ENCODE peak calls at places on chromosomes 7 and 10, in nine cellular contexts. One of them, this sample, is unnamed.

GRCh38 chr7:45978010-45978681 is 57.1 kb upstream of the IGFBP3 start:
- DNase-seq in T-cell: no peak
- DNase-seq in left kidney: peak; percentile 88
- DNase-seq in GM12865: peak; percentile 60
- DNase-seq in RWPE1: peak; percentile 95
- DNase-seq in HCEC 1CT: peak; percentile 92
- DNase-seq in activated T-helper 1 cell treated with anti-CD3 and anti-CD28 coated beads, Interleukin-2, amount 50 U/mL, for 16 hours: no peak
- DNase-seq in NCI-H2081 treated with DMSO at 0.1 percent for 48 hours: no peak
- DNase-seq in left colon: no peak
- DNase-seq in this sample: peak; percentile 98

GRCh38 chr7:36280840-36281812 is 108.5 kb upstream of the ANLN start:
- DNase-seq in left kidney: peak; percentile 58
- DNase-seq in RWPE1: peak; percentile 82
- DNase-seq in T-cell: no peak
- DNase-seq in activated T-helper 1 cell treated with anti-CD3 and anti-CD28 coated beads, Interleukin-2, amount 50 U/mL, for 16 hours: no peak
- DNase-seq in left colon: peak; percentile 71
- DNase-seq in GM12865: peak; percentile 71
- DNase-seq in NCI-H2081 treated with DMSO at 0.1 percent for 48 hours: peak; percentile 44
- DNase-seq in HCEC 1CT: peak; percentile 93
- DNase-seq in this sample: peak; percentile 41

GRCh38 chr10:75932921-75933320 is 501.5 kb downstream of the LRMDA start:
- DNase-seq in left colon: no peak
- DNase-seq in GM12865: no peak
- DNase-seq in RWPE1: no peak
- DNase-seq in activated T-helper 1 cell treated with anti-CD3 and anti-CD28 coated beads, Interleukin-2, amount 50 U/mL, for 16 hours: no peak
- DNase-seq in left kidney: no peak
- DNase-seq in HCEC 1CT: no peak
- DNase-seq in T-cell: no peak
- DNase-seq in NCI-H2081 treated with DMSO at 0.1 percent for 48 hours: no peak
- DNase-seq in this sample: no peak

GRCh38 chr7:12571691-12572090 is 1.2 kb downstream of the SCIN start:
- DNase-seq in left kidney: no peak
- DNase-seq in RWPE1: no peak
- DNase-seq in HCEC 1CT: no peak
- DNase-seq in T-cell: no peak
- DNase-seq in activated T-helper 1 cell treated with anti-CD3 and anti-CD28 coated beads, Interleukin-2, amount 50 U/mL, for 16 hours: no peak
- DNase-seq in GM12865: no peak
- DNase-seq in left colon: no peak
- DNase-seq in NCI-H2081 treated with DMSO at 0.1 percent for 48 hours: no peak
- DNase-seq in this sample: no peak

GRCh38 chr10:21943633-21944265 is 59.8 kb downstream of the DNAJC1 start:
- DNase-seq in HCEC 1CT: no peak
- DNase-seq in left kidney: no peak
- DNase-seq in T-cell: no peak
- DNase-seq in GM12865: no peak
- DNase-seq in activated T-helper 1 cell treated with anti-CD3 and anti-CD28 coated beads, Interleukin-2, amount 50 U/mL, for 16 hours: no peak
- DNase-seq in RWPE1: no peak
- DNase-seq in left colon: no peak
- DNase-seq in NCI-H2081 treated with DMSO at 0.1 percent for 48 hours: no peak
- DNase-seq in this sample: no peak

GRCh38 chr7:41699532-41699931 is 3.4 kb downstream of the INHBA start:
- DNase-seq in NCI-H2081 treated with DMSO at 0.1 percent for 48 hours: no peak
- DNase-seq in HCEC 1CT: no peak
- DNase-seq in activated T-helper 1 cell treated with anti-CD3 and anti-CD28 coated beads, Interleukin-2, amount 50 U/mL, for 16 hours: no peak
- DNase-seq in GM12865: no peak
- DNase-seq in RWPE1: no peak
- DNase-seq in left colon: no peak
- DNase-seq in T-cell: no peak
- DNase-seq in left kidney: peak; percentile 61
- DNase-seq in this sample: no peak

GRCh38 chr7:92056276-92056675 is 78.0 kb downstream of the CYP51A1 start:
- DNase-seq in NCI-H2081 treated with DMSO at 0.1 percent for 48 hours: no peak
- DNase-seq in T-cell: no peak
- DNase-seq in HCEC 1CT: no peak
- DNase-seq in GM12865: no peak
- DNase-seq in left kidney: no peak
- DNase-seq in RWPE1: no peak
- DNase-seq in activated T-helper 1 cell treated with anti-CD3 and anti-CD28 coated beads, Interleukin-2, amount 50 U/mL, for 16 hours: no peak
- DNase-seq in left colon: no peak
- DNase-seq in this sample: no peak

GRCh38 chr7:33979807-33980355 is 74.5 kb downstream of the BMPER start:
- DNase-seq in activated T-helper 1 cell treated with anti-CD3 and anti-CD28 coated beads, Interleukin-2, amount 50 U/mL, for 16 hours: no peak
- DNase-seq in RWPE1: peak; percentile 77
- DNase-seq in T-cell: no peak
- DNase-seq in left kidney: no peak
- DNase-seq in left colon: no peak
- DNase-seq in HCEC 1CT: peak; percentile 98
- DNase-seq in NCI-H2081 treated with DMSO at 0.1 percent for 48 hours: no peak
- DNase-seq in GM12865: no peak
- DNase-seq in this sample: peak; percentile 75

GRCh38 chr7:21999896-22000295 is 54.2 kb upstream of the CDCA7L start:
- DNase-seq in left colon: no peak
- DNase-seq in NCI-H2081 treated with DMSO at 0.1 percent for 48 hours: no peak
- DNase-seq in activated T-helper 1 cell treated with anti-CD3 and anti-CD28 coated beads, Interleukin-2, amount 50 U/mL, for 16 hours: no peak
- DNase-seq in T-cell: no peak
- DNase-seq in GM12865: no peak
- DNase-seq in HCEC 1CT: peak; percentile 51
- DNase-seq in RWPE1: no peak
- DNase-seq in left kidney: no peak
- DNase-seq in this sample: peak; percentile 1

GRCh38 chr10:5776150-5776880 is 36.9 kb downstream of the GDI2 start:
- DNase-seq in HCEC 1CT: peak; percentile 5
- DNase-seq in GM12865: no peak
- DNase-seq in left colon: no peak
- DNase-seq in activated T-helper 1 cell treated with anti-CD3 and anti-CD28 coated beads, Interleukin-2, amount 50 U/mL, for 16 hours: no peak
- DNase-seq in RWPE1: no peak
- DNase-seq in left kidney: peak; percentile 26
- DNase-seq in NCI-H2081 treated with DMSO at 0.1 percent for 48 hours: no peak
- DNase-seq in T-cell: no peak
- DNase-seq in this sample: no peak

GRCh38 chr10:18439601-18440000 is 211.8 kb downstream of the NSUN6 start:
- DNase-seq in left colon: no peak
- DNase-seq in NCI-H2081 treated with DMSO at 0.1 percent for 48 hours: no peak
- DNase-seq in left kidney: no peak
- DNase-seq in GM12865: no peak
- DNase-seq in HCEC 1CT: no peak
- DNase-seq in activated T-helper 1 cell treated with anti-CD3 and anti-CD28 coated beads, Interleukin-2, amount 50 U/mL, for 16 hours: no peak
- DNase-seq in T-cell: no peak
- DNase-seq in RWPE1: no peak
- DNase-seq in this sample: no peak

GRCh38 chr10:7672366-7673134 is 5.8 kb upstream of the ITIH5 start:
- DNase-seq in GM12865: no peak
- DNase-seq in NCI-H2081 treated with DMSO at 0.1 percent for 48 hours: no peak
- DNase-seq in RWPE1: no peak
- DNase-seq in activated T-helper 1 cell treated with anti-CD3 and anti-CD28 coated beads, Interleukin-2, amount 50 U/mL, for 16 hours: no peak
- DNase-seq in HCEC 1CT: no peak
- DNase-seq in T-cell: no peak
- DNase-seq in left colon: no peak
- DNase-seq in left kidney: no peak
- DNase-seq in this sample: peak; percentile 39

GRCh38 chr7:115997221-115997620 is 33.3 kb downstream of the TFEC start:
- DNase-seq in GM12865: no peak
- DNase-seq in activated T-helper 1 cell treated with anti-CD3 and anti-CD28 coated beads, Interleukin-2, amount 50 U/mL, for 16 hours: no peak
- DNase-seq in NCI-H2081 treated with DMSO at 0.1 percent for 48 hours: no peak
- DNase-seq in left colon: no peak
- DNase-seq in RWPE1: no peak
- DNase-seq in T-cell: no peak
- DNase-seq in left kidney: no peak
- DNase-seq in HCEC 1CT: no peak
- DNase-seq in this sample: peak; percentile 91

GRCh38 chr10:21501109-21501508 is 24.4 kb downstream of the SKIDA1 start:
- DNase-seq in activated T-helper 1 cell treated with anti-CD3 and anti-CD28 coated beads, Interleukin-2, amount 50 U/mL, for 16 hours: no peak
- DNase-seq in NCI-H2081 treated with DMSO at 0.1 percent for 48 hours: no peak
- DNase-seq in left kidney: peak; percentile 76
- DNase-seq in T-cell: no peak
- DNase-seq in GM12865: no peak
- DNase-seq in left colon: no peak
- DNase-seq in RWPE1: no peak
- DNase-seq in HCEC 1CT: no peak
- DNase-seq in this sample: no peak

GRCh38 chr7:132049462-132050304 is 493.3 kb upstream of the PODXL start:
- DNase-seq in NCI-H2081 treated with DMSO at 0.1 percent for 48 hours: no peak
- DNase-seq in activated T-helper 1 cell treated with anti-CD3 and anti-CD28 coated beads, Interleukin-2, amount 50 U/mL, for 16 hours: no peak
- DNase-seq in GM12865: peak; percentile 32
- DNase-seq in left kidney: peak; percentile 41
- DNase-seq in left colon: peak; percentile 35
- DNase-seq in HCEC 1CT: no peak
- DNase-seq in T-cell: no peak
- DNase-seq in RWPE1: no peak
- DNase-seq in this sample: peak; percentile 57

GRCh38 chr10:69073025-69073424 is 14.9 kb upstream of the SRGN start:
- DNase-seq in GM12865: no peak
- DNase-seq in T-cell: no peak
- DNase-seq in NCI-H2081 treated with DMSO at 0.1 percent for 48 hours: no peak
- DNase-seq in activated T-helper 1 cell treated with anti-CD3 and anti-CD28 coated beads, Interleukin-2, amount 50 U/mL, for 16 hours: no peak
- DNase-seq in left kidney: no peak
- DNase-seq in left colon: no peak
- DNase-seq in HCEC 1CT: no peak
- DNase-seq in RWPE1: no peak
- DNase-seq in this sample: no peak

GRCh38 chr10:184911-185310 is 49.7 kb downstream of the ZMYND11 start:
- DNase-seq in NCI-H2081 treated with DMSO at 0.1 percent for 48 hours: no peak
- DNase-seq in activated T-helper 1 cell treated with anti-CD3 and anti-CD28 coated beads, Interleukin-2, amount 50 U/mL, for 16 hours: no peak
- DNase-seq in left kidney: no peak
- DNase-seq in RWPE1: peak; percentile 3
- DNase-seq in HCEC 1CT: peak; percentile 75
- DNase-seq in GM12865: no peak
- DNase-seq in T-cell: no peak
- DNase-seq in left colon: no peak
- DNase-seq in this sample: no peak

GRCh38 chr10:58412502-58412961 is 27.3 kb downstream of the TFAM start:
- DNase-seq in RWPE1: no peak
- DNase-seq in activated T-helper 1 cell treated with anti-CD3 and anti-CD28 coated beads, Interleukin-2, amount 50 U/mL, for 16 hours: no peak
- DNase-seq in NCI-H2081 treated with DMSO at 0.1 percent for 48 hours: no peak
- DNase-seq in T-cell: no peak
- DNase-seq in left kidney: no peak
- DNase-seq in HCEC 1CT: peak; percentile 33
- DNase-seq in GM12865: no peak
- DNase-seq in left colon: no peak
- DNase-seq in this sample: peak; percentile 47

GRCh38 chr7:14457567-14458453 is 444.7 kb downstream of the DGKB start:
- DNase-seq in left kidney: peak; percentile 91
- DNase-seq in RWPE1: peak; percentile 61
- DNase-seq in T-cell: peak; percentile 16
- DNase-seq in HCEC 1CT: peak; percentile 76
- DNase-seq in NCI-H2081 treated with DMSO at 0.1 percent for 48 hours: peak; percentile 60
- DNase-seq in GM12865: peak; percentile 69
- DNase-seq in left colon: peak; percentile 38
- DNase-seq in activated T-helper 1 cell treated with anti-CD3 and anti-CD28 coated beads, Interleukin-2, amount 50 U/mL, for 16 hours: no peak
- DNase-seq in this sample: peak; percentile 52

GRCh38 chr7:137313196-137313595 is 30.3 kb downstream of the PTN start:
- DNase-seq in left kidney: no peak
- DNase-seq in GM12865: no peak
- DNase-seq in T-cell: no peak
- DNase-seq in NCI-H2081 treated with DMSO at 0.1 percent for 48 hours: no peak
- DNase-seq in activated T-helper 1 cell treated with anti-CD3 and anti-CD28 coated beads, Interleukin-2, amount 50 U/mL, for 16 hours: no peak
- DNase-seq in left colon: no peak
- DNase-seq in RWPE1: no peak
- DNase-seq in HCEC 1CT: no peak
- DNase-seq in this sample: no peak

GRCh38 chr7:93150200-93150835 is 2.1 kb upstream of the SAMD9L start:
- DNase-seq in GM12865: no peak
- DNase-seq in activated T-helper 1 cell treated with anti-CD3 and anti-CD28 coated beads, Interleukin-2, amount 50 U/mL, for 16 hours: no peak
- DNase-seq in NCI-H2081 treated with DMSO at 0.1 percent for 48 hours: no peak
- DNase-seq in HCEC 1CT: peak; percentile 77
- DNase-seq in T-cell: no peak
- DNase-seq in RWPE1: no peak
- DNase-seq in left colon: no peak
- DNase-seq in left kidney: no peak
- DNase-seq in this sample: no peak

GRCh38 chr10:17644485-17644964 is 574 bp downstream of the STAM start:
- DNase-seq in activated T-helper 1 cell treated with anti-CD3 and anti-CD28 coated beads, Interleukin-2, amount 50 U/mL, for 16 hours: no peak
- DNase-seq in left colon: no peak
- DNase-seq in GM12865: peak; percentile 30
- DNase-seq in left kidney: no peak
- DNase-seq in RWPE1: peak; percentile 19
- DNase-seq in HCEC 1CT: peak; percentile 38
- DNase-seq in NCI-H2081 treated with DMSO at 0.1 percent for 48 hours: no peak
- DNase-seq in T-cell: no peak
- DNase-seq in this sample: peak; percentile 38

GRCh38 chr7:106279425-106280182 is 5.2 kb downstream of the NAMPT start:
- DNase-seq in NCI-H2081 treated with DMSO at 0.1 percent for 48 hours: no peak
- DNase-seq in activated T-helper 1 cell treated with anti-CD3 and anti-CD28 coated beads, Interleukin-2, amount 50 U/mL, for 16 hours: no peak
- DNase-seq in GM12865: peak; percentile 58
- DNase-seq in left colon: no peak
- DNase-seq in T-cell: no peak
- DNase-seq in RWPE1: no peak
- DNase-seq in left kidney: no peak
- DNase-seq in HCEC 1CT: no peak
- DNase-seq in this sample: no peak

GRCh38 chr7:66699998-66700397 is 40.5 kb upstream of the RABGEF1 start:
- DNase-seq in HCEC 1CT: no peak
- DNase-seq in GM12865: no peak
- DNase-seq in RWPE1: no peak
- DNase-seq in NCI-H2081 treated with DMSO at 0.1 percent for 48 hours: no peak
- DNase-seq in activated T-helper 1 cell treated with anti-CD3 and anti-CD28 coated beads, Interleukin-2, amount 50 U/mL, for 16 hours: no peak
- DNase-seq in T-cell: no peak
- DNase-seq in left kidney: no peak
- DNase-seq in left colon: no peak
- DNase-seq in this sample: no peak